ENCODE peak calls at places on chromosome 11, in eight cellular contexts. One of them, this sample, is unnamed.

GRCh38 chr11:134425816-134426536 is 13.9 kb upstream of the B3GAT1 start:
- DNase-seq in GM13977: no peak
- DNase-seq in CD4-positive, alpha-beta T cell: no peak
- DNase-seq in kidney epithelial cell: no peak
- DNase-seq in uterus: no peak
- DNase-seq in HFFc6: no peak
- DNase-seq in GM20000: no peak
- DNase-seq in AG09309: no peak
- DNase-seq in this sample: no peak

GRCh38 chr11:35274909-35275807 is 136.2 kb downstream of the CD44 start:
- DNase-seq in GM13977: no peak
- DNase-seq in CD4-positive, alpha-beta T cell: no peak
- DNase-seq in kidney epithelial cell: no peak
- DNase-seq in uterus: peak
- DNase-seq in HFFc6: peak
- DNase-seq in GM20000: no peak
- DNase-seq in AG09309: no peak
- DNase-seq in this sample: peak

GRCh38 chr11:67066333-67066709 is 9.7 kb downstream of the RHOD start:
- DNase-seq in GM13977: no peak
- DNase-seq in CD4-positive, alpha-beta T cell: no peak
- DNase-seq in kidney epithelial cell: no peak
- DNase-seq in uterus: no peak
- DNase-seq in HFFc6: no peak
- DNase-seq in GM20000: no peak
- DNase-seq in AG09309: no peak
- DNase-seq in this sample: no peak

GRCh38 chr11:116175707-116176106 is 597.1 kb downstream of the BUD13 start:
- DNase-seq in GM13977: no peak
- DNase-seq in CD4-positive, alpha-beta T cell: no peak
- DNase-seq in kidney epithelial cell: no peak
- DNase-seq in uterus: no peak
- DNase-seq in HFFc6: no peak
- DNase-seq in GM20000: no peak
- DNase-seq in AG09309: no peak
- DNase-seq in this sample: no peak

GRCh38 chr11:34053161-34053686 is 1.7 kb downstream of the CAPRIN1 start:
- DNase-seq in GM13977: peak
- DNase-seq in CD4-positive, alpha-beta T cell: peak
- DNase-seq in kidney epithelial cell: no peak
- DNase-seq in uterus: peak
- DNase-seq in HFFc6: peak
- DNase-seq in GM20000: peak
- DNase-seq in AG09309: no peak
- DNase-seq in this sample: peak

GRCh38 chr11:114108501-114109205 is 49.1 kb downstream of the ZBTB16 start:
- DNase-seq in GM13977: no peak
- DNase-seq in CD4-positive, alpha-beta T cell: no peak
- DNase-seq in kidney epithelial cell: no peak
- DNase-seq in uterus: no peak
- DNase-seq in HFFc6: no peak
- DNase-seq in GM20000: no peak
- DNase-seq in AG09309: no peak
- DNase-seq in this sample: no peak

GRCh38 chr11:57368106-57368826 is 12.7 kb downstream of the PRG3 start:
- DNase-seq in GM13977: no peak
- DNase-seq in CD4-positive, alpha-beta T cell: no peak
- DNase-seq in kidney epithelial cell: no peak
- DNase-seq in uterus: no peak
- DNase-seq in HFFc6: no peak
- DNase-seq in GM20000: no peak
- DNase-seq in AG09309: no peak
- DNase-seq in this sample: no peak

GRCh38 chr11:27950339-27950738 is 157.6 kb downstream of the KIF18A start:
- DNase-seq in GM13977: no peak
- DNase-seq in CD4-positive, alpha-beta T cell: no peak
- DNase-seq in kidney epithelial cell: no peak
- DNase-seq in uterus: no peak
- DNase-seq in HFFc6: no peak
- DNase-seq in GM20000: no peak
- DNase-seq in AG09309: no peak
- DNase-seq in this sample: no peak

GRCh38 chr11:46977038-46977818 is 40.7 kb downstream of the CSTPP1 start:
- DNase-seq in GM13977: no peak
- DNase-seq in CD4-positive, alpha-beta T cell: no peak
- DNase-seq in kidney epithelial cell: no peak
- DNase-seq in uterus: no peak
- DNase-seq in HFFc6: no peak
- DNase-seq in GM20000: no peak
- DNase-seq in AG09309: no peak
- DNase-seq in this sample: no peak

GRCh38 chr11:20060647-20061205 is 99.5 kb downstream of the DBX1 start:
- DNase-seq in GM13977: no peak
- DNase-seq in CD4-positive, alpha-beta T cell: no peak
- DNase-seq in kidney epithelial cell: no peak
- DNase-seq in uterus: no peak
- DNase-seq in HFFc6: no peak
- DNase-seq in GM20000: no peak
- DNase-seq in AG09309: no peak
- DNase-seq in this sample: no peak

GRCh38 chr11:3855808-3856491 is 486 bp downstream of the STIM1 start:
- DNase-seq in GM13977: no peak
- DNase-seq in CD4-positive, alpha-beta T cell: peak
- DNase-seq in kidney epithelial cell: no peak
- DNase-seq in uterus: peak
- DNase-seq in HFFc6: no peak
- DNase-seq in GM20000: no peak
- DNase-seq in AG09309: no peak
- DNase-seq in this sample: peak

GRCh38 chr11:25838918-25839611 is 492.9 kb upstream of the ANO3 start:
- DNase-seq in GM13977: no peak
- DNase-seq in CD4-positive, alpha-beta T cell: no peak
- DNase-seq in kidney epithelial cell: no peak
- DNase-seq in uterus: no peak
- DNase-seq in HFFc6: no peak
- DNase-seq in GM20000: no peak
- DNase-seq in AG09309: no peak
- DNase-seq in this sample: no peak

GRCh38 chr11:65941720-65942310 is 3.5 kb upstream of the TSGA10IP start:
- DNase-seq in GM13977: no peak
- DNase-seq in CD4-positive, alpha-beta T cell: no peak
- DNase-seq in kidney epithelial cell: no peak
- DNase-seq in uterus: no peak
- DNase-seq in HFFc6: no peak
- DNase-seq in GM20000: no peak
- DNase-seq in AG09309: no peak
- DNase-seq in this sample: no peak

GRCh38 chr11:90738799-90739198 is 516.0 kb upstream of the CHORDC1 start:
- DNase-seq in GM13977: no peak
- DNase-seq in CD4-positive, alpha-beta T cell: no peak
- DNase-seq in kidney epithelial cell: no peak
- DNase-seq in uterus: no peak
- DNase-seq in HFFc6: no peak
- DNase-seq in GM20000: no peak
- DNase-seq in AG09309: no peak
- DNase-seq in this sample: no peak

DNA sequence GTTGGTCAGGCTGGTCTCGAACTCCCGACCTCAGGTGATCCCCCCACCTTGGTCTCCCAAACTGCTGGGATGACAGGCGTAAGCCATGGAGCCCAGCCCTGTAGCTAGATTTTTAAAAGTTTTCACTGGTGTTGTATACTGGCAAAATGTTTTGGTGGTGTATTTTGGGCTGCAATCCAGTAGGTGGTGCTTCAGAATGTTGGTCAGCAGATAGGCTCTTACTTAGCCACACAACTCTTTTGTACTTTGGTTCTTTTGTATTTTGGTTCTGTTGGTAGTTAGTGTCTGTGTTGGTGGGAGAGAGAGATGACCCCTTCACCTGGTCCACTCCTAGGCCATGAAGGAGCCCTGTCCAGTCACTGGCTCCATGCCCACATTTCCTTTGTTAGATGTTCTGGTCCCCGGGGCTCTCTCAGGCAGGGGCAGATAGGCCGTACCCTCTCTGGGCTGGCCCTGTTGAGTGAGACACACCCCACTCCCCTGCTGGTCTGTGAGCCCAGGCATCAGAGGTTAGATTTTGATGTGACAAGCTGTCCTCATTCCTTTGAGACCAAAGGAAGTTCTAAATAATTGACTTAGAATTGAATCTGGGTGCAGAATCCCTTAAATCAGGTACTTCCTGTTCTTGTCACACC is 123.8 kb downstream of the DDX10 start:
- DNase-seq in GM13977: no peak
- DNase-seq in CD4-positive, alpha-beta T cell: no peak
- DNase-seq in kidney epithelial cell: no peak
- DNase-seq in uterus: no peak
- DNase-seq in HFFc6: peak
- DNase-seq in GM20000: peak
- DNase-seq in AG09309: peak
- DNase-seq in this sample: no peak
- TF ChIP-seq CTCF in GM13977: peak
- TF ChIP-seq CTCF in CD4-positive, alpha-beta T cell: no peak
- TF ChIP-seq CTCF in kidney epithelial cell: peak
- TF ChIP-seq CTCF in uterus: no peak
- TF ChIP-seq CTCF in HFFc6: peak
- TF ChIP-seq CTCF in GM20000: peak
- TF ChIP-seq CTCF in AG09309: peak
- TF ChIP-seq CTCF in this sample: no peak

GRCh38 chr11:898160-898517 is 12.5 kb downstream of the CHID1 start:
- DNase-seq in GM13977: no peak
- DNase-seq in CD4-positive, alpha-beta T cell: no peak
- DNase-seq in kidney epithelial cell: no peak
- DNase-seq in uterus: no peak
- DNase-seq in HFFc6: no peak
- DNase-seq in GM20000: no peak
- DNase-seq in AG09309: no peak
- DNase-seq in this sample: peak

GRCh38 chr11:897226-898159 is 13.1 kb downstream of the CHID1 start:
- DNase-seq in GM13977: no peak
- DNase-seq in CD4-positive, alpha-beta T cell: no peak
- DNase-seq in kidney epithelial cell: no peak
- DNase-seq in uterus: no peak
- DNase-seq in HFFc6: no peak
- DNase-seq in GM20000: no peak
- DNase-seq in AG09309: no peak
- DNase-seq in this sample: no peak

GRCh38 chr11:899724-900123 is 10.9 kb downstream of the CHID1 start:
- DNase-seq in GM13977: no peak
- DNase-seq in CD4-positive, alpha-beta T cell: no peak
- DNase-seq in kidney epithelial cell: no peak
- DNase-seq in uterus: no peak
- DNase-seq in HFFc6: no peak
- DNase-seq in GM20000: no peak
- DNase-seq in AG09309: no peak
- DNase-seq in this sample: no peak

GRCh38 chr11:900545-900944 is 10.1 kb downstream of the CHID1 start:
- DNase-seq in GM13977: no peak
- DNase-seq in CD4-positive, alpha-beta T cell: no peak
- DNase-seq in kidney epithelial cell: no peak
- DNase-seq in uterus: no peak
- DNase-seq in HFFc6: no peak
- DNase-seq in GM20000: no peak
- DNase-seq in AG09309: no peak
- DNase-seq in this sample: no peak

GRCh38 chr11:898540-899190 is 11.9 kb downstream of the CHID1 start:
- DNase-seq in GM13977: no peak
- DNase-seq in CD4-positive, alpha-beta T cell: no peak
- DNase-seq in kidney epithelial cell: no peak
- DNase-seq in uterus: no peak
- DNase-seq in HFFc6: no peak
- DNase-seq in GM20000: no peak
- DNase-seq in AG09309: no peak
- DNase-seq in this sample: no peak
- TF ChIP-seq CTCF in GM13977: no peak
- TF ChIP-seq CTCF in CD4-positive, alpha-beta T cell: no peak
- TF ChIP-seq CTCF in kidney epithelial cell: peak
- TF ChIP-seq CTCF in uterus: no peak
- TF ChIP-seq CTCF in HFFc6: no peak
- TF ChIP-seq CTCF in GM20000: no peak
- TF ChIP-seq CTCF in AG09309: peak
- TF ChIP-seq CTCF in this sample: no peak

GRCh38 chr11:36586543-36586942 is 7.8 kb upstream of the IFTAP start:
- DNase-seq in GM13977: no peak
- DNase-seq in CD4-positive, alpha-beta T cell: no peak
- DNase-seq in kidney epithelial cell: no peak
- DNase-seq in uterus: no peak
- DNase-seq in HFFc6: no peak
- DNase-seq in GM20000: no peak
- DNase-seq in AG09309: no peak
- DNase-seq in this sample: no peak

GRCh38 chr11:36581536-36581935 is 12.8 kb upstream of the IFTAP start:
- DNase-seq in GM13977: no peak
- DNase-seq in CD4-positive, alpha-beta T cell: no peak
- DNase-seq in kidney epithelial cell: no peak
- DNase-seq in uterus: no peak
- DNase-seq in HFFc6: no peak
- DNase-seq in GM20000: no peak
- DNase-seq in AG09309: no peak
- DNase-seq in this sample: no peak

GRCh38 chr11:36578458-36578857 is 10.7 kb downstream of the RAG1 start:
- DNase-seq in GM13977: no peak
- DNase-seq in CD4-positive, alpha-beta T cell: no peak
- DNase-seq in kidney epithelial cell: no peak
- DNase-seq in uterus: no peak
- DNase-seq in HFFc6: no peak
- DNase-seq in GM20000: no peak
- DNase-seq in AG09309: no peak
- DNase-seq in this sample: no peak

GRCh38 chr11:36577859-36578258 is 10.1 kb downstream of the RAG1 start:
- DNase-seq in GM13977: no peak
- DNase-seq in CD4-positive, alpha-beta T cell: no peak
- DNase-seq in kidney epithelial cell: no peak
- DNase-seq in uterus: no peak
- DNase-seq in HFFc6: peak
- DNase-seq in GM20000: no peak
- DNase-seq in AG09309: peak
- DNase-seq in this sample: no peak

DNA sequence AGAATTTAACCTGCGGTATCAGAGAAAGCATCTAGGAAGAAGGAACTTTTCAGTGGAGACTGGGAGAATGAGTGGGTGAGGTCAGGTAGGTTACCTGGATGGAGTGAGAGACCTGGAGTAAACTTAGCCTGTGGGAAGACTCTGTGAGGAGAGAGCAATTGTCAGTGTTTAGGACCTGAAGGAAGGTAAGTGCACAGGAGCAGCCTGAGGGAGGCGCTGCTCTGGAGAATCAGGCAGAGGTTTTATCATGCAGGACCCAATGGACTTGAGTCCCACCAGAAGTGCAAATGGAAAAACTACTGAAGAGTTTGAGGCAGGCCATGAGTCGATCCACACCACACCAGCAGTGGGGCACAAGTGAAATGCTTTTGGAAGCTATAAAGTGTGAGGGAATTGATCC is 10.6 kb upstream of the IFTAP start:
- DNase-seq in GM13977: no peak
- DNase-seq in CD4-positive, alpha-beta T cell: no peak
- DNase-seq in kidney epithelial cell: no peak
- DNase-seq in uterus: no peak
- DNase-seq in HFFc6: no peak
- DNase-seq in GM20000: no peak
- DNase-seq in AG09309: no peak
- DNase-seq in this sample: no peak
- TF ChIP-seq CTCF in GM13977: no peak
- TF ChIP-seq CTCF in CD4-positive, alpha-beta T cell: no peak
- TF ChIP-seq CTCF in kidney epithelial cell: no peak
- TF ChIP-seq CTCF in uterus: no peak
- TF ChIP-seq CTCF in HFFc6: peak
- TF ChIP-seq CTCF in GM20000: no peak
- TF ChIP-seq CTCF in AG09309: no peak
- TF ChIP-seq CTCF in this sample: no peak

GRCh38 chr11:9765320-9766101 is 101.6 kb downstream of the SWAP70 start:
- DNase-seq in GM13977: no peak
- DNase-seq in CD4-positive, alpha-beta T cell: no peak
- DNase-seq in kidney epithelial cell: no peak
- DNase-seq in uterus: peak
- DNase-seq in HFFc6: peak
- DNase-seq in GM20000: no peak
- DNase-seq in AG09309: peak
- DNase-seq in this sample: peak
- TF ChIP-seq CTCF in GM13977: no peak
- TF ChIP-seq CTCF in CD4-positive, alpha-beta T cell: no peak
- TF ChIP-seq CTCF in kidney epithelial cell: no peak
- TF ChIP-seq CTCF in uterus: no peak
- TF ChIP-seq CTCF in HFFc6: no peak
- TF ChIP-seq CTCF in GM20000: no peak
- TF ChIP-seq CTCF in AG09309: no peak
- TF ChIP-seq CTCF in this sample: no peak